ENCODE peak calls at places on chromosomes 16 and 17, in four cellular contexts. Z is stomach, T is K562, K is esophagus muscularis mucosa. Q is an unnamed sample.

GRCh38 chr16:27839419-27839818 is 224.1 kb downstream of the GSG1L start:
- DNase-seq in Z (no peak), T (peak), K (no peak), Q (no peak)

GRCh38 chr17:15431201-15431600 is 36.2 kb downstream of the CDRT4 start:
- DNase-seq in Z (no peak), T (no peak), K (no peak), Q (no peak)

GRCh38 chr16:89448656-89449055 is 41.7 kb downstream of the ANKRD11 start:
- DNase-seq in Z (peak), T (no peak), K (no peak), Q (no peak)

GRCh38 chr16:66824006-66824405 is 6.8 kb downstream of the NAE1 start:
- DNase-seq in Z (no peak), T (no peak), K (no peak), Q (no peak)

GRCh38 chr16:27789595-27790241 is 239.8 kb downstream of the KATNIP start:
- DNase-seq in Z (no peak), T (no peak), K (no peak), Q (no peak)

GRCh38 chr16:15952265-15952711 is 2.9 kb downstream of the ABCC1 start:
- DNase-seq in Z (no peak), T (no peak), K (no peak), Q (no peak)

GRCh38 chr16:84988328-84989080 is 22.8 kb downstream of the ZDHHC7 start:
- DNase-seq in Z (no peak), T (no peak), K (no peak), Q (no peak)

GRCh38 chr16:78916928-78917545 is 683.5 kb downstream of the MAF start:
- DNase-seq in Z (no peak), T (no peak), K (no peak), Q (no peak)

GRCh38 chr17:39001703-39002637 is 34.8 kb upstream of the FBXO47 start:
- DNase-seq in Z (peak), T (peak), K (peak), Q (peak)

GRCh38 chr16:23505942-23506605 is 4.2 kb downstream of the GGA2 start:
- DNase-seq in Z (no peak), T (no peak), K (no peak), Q (no peak)

GRCh38 chr16:70433456-70434103 is 5.3 kb downstream of the ST3GAL2 start:
- DNase-seq in Z (no peak), T (no peak), K (no peak), Q (no peak)

GRCh38 chr16:8966781-8967436 is 3.2 kb upstream of the USP7 start:
- DNase-seq in Z (no peak), T (no peak), K (no peak), Q (no peak)

GRCh38 chr17:27825459-27825858 is 25.1 kb upstream of the NOS2 start:
- DNase-seq in Z (no peak), T (no peak), K (no peak), Q (no peak)

GRCh38 chr17:75642221-75643032 is 9.2 kb downstream of the SMIM5 start:
- DNase-seq in Z (peak), T (peak), K (no peak), Q (no peak)

GRCh38 chr17:58335061-58335731 is 6.6 kb upstream of the TSPOAP1 start:
- DNase-seq in Z (no peak), T (no peak), K (no peak), Q (peak)

GRCh38 chr16:54282923-54283734 is 3.5 kb downstream of the IRX3 start:
- DNase-seq in Z (no peak), T (no peak), K (no peak), Q (no peak)

GRCh38 chr17:78366109-78366848 is 6.4 kb upstream of the SOCS3 start:
- DNase-seq in Z (no peak), T (no peak), K (no peak), Q (no peak)
- TF ChIP-seq EP300 in Z (no peak), T (no peak), K (no peak), Q (no peak)

GRCh38 chr17:78826836-78827509 is 13.6 kb downstream of the USP36 start:
- DNase-seq in Z (no peak), T (peak), K (no peak), Q (no peak)

GRCh38 chr17:78825696-78826095 is 14.9 kb downstream of the USP36 start:
- DNase-seq in Z (no peak), T (no peak), K (no peak), Q (no peak)

GRCh38 chr17:78829477-78829876 is 11.1 kb downstream of the USP36 start:
- DNase-seq in Z (no peak), T (no peak), K (no peak), Q (no peak)

GRCh38 chr17:78826426-78826825 is 14.2 kb downstream of the USP36 start:
- DNase-seq in Z (no peak), T (no peak), K (no peak), Q (no peak)

DNA sequence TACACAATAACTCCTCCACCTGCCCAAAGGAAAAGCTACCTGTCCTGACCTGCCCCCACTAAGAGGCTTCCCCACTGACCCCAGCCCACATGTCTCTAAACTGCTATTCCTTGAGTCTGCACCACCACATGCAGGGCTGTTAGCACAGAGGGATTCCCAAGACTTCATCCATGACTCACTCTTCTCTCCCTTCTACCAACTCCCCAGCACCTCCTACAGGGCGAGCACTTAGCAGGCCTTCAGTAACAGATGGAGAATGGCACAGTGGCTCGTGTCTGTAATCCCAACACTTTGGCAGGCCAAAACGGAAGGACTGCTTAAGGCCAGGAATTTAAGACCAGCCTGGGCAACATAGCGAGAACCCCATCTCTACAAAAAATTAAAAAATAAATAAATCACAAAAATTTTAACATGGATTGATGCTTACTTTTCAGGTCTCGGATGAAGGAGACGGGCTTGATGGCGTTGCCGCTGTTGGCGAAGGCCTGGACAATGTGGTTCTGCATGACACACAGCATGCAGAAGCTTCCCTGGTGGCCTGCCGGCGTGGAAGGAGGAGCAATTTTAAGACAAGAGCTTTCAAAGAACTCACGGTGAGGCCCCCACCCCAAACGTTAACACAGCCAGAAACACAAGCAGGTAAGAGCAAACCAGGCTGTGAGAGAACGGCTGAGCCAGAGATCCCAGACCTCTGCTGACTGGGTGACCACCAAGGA is 12.0 kb downstream of the USP36 start:
- DNase-seq in Z (no peak), T (peak), K (no peak), Q (no peak)
- TF ChIP-seq CTCF in Z (no peak), T (peak), K (no peak), Q (no peak)

GRCh38 chr17:63366238-63366561 is 79.9 kb downstream of the CYB561 start:
- DNase-seq in Z (no peak), T (no peak), K (no peak), Q (no peak)

GRCh38 chr17:63364387-63364786 is 81.7 kb downstream of the CYB561 start:
- DNase-seq in Z (no peak), T (no peak), K (no peak), Q (no peak)

GRCh38 chr17:63364944-63365343 is 81.2 kb downstream of the CYB561 start:
- DNase-seq in Z (no peak), T (no peak), K (no peak), Q (no peak)

GRCh38 chr17:63369233-63369632 is 76.9 kb downstream of the CYB561 start:
- DNase-seq in Z (no peak), T (no peak), K (no peak), Q (no peak)

GRCh38 chr17:63365366-63366237 is 80.5 kb downstream of the CYB561 start:
- DNase-seq in Z (no peak), T (no peak), K (no peak), Q (no peak)
- TF ChIP-seq EP300 in Z (no peak), T (no peak), K (no peak), Q (no peak)

DNA sequence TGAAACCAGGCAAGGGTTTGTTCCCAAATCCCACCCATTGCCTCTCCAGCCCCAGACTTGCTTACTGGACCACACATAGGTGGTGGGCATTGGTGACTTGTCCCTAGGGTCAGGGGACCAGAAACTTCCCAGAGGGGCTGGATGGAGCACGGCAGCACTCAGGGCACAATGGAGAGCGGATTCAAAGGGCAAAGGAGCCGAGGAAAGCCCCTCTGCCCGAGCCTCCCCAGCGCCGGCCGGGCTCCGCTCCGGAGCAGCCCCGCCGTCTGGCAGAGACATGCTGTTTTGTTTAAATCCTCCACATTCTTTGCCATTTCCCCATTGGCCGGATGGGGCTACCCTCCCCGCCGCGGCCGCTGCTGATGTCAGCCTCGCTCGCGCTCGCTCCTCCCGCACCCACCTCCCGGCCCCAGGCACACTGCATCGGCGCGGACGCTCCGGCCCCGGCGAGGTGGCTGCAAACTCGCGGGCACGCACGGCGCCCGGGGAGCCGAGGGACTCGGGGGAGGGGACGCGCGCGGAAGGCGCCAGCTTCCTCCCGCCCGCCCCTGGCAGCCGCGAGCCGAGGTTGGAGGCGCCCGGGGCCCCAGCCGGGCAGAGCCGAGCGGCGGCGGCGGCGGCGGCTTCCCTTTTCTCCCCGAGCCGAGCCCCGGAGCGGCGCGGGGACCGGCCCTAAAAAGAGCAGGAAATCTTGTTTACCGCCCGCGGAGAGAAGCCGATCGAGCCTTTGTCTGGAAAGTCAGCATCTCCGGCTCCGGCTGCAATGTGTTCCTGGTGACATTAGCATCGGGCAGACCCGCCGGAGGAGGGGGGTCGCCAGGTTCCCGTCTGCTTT is at the start of gene PITPNC1:
- DNase-seq in Z (peak), T (peak), K (peak), Q (peak)
- TF ChIP-seq CTCF in Z (no peak), T (no peak), K (peak), Q (no peak)

GRCh38 chr17:30514895-30515596 is 37.8 kb downstream of the GOSR1 start:
- DNase-seq in Z (no peak), T (no peak), K (no peak), Q (no peak)
- TF ChIP-seq EP300 in Z (no peak), T (no peak), K (no peak), Q (no peak)

Q was measured in suprapubic skin.